ENCODE peak calls at places on chromosomes 12 and 14, in eight cellular contexts. J is OCI-LY7; V is AG04450; D is LoVo; K is SK-MEL-5; A is cardiac muscle cell; W is T-helper 1 cell; L is effector CD4-positive, alpha-beta T cell. P is an unnamed sample.

GRCh38 chr12:121713257-121714155 is 954 bp downstream of the TMEM120B start:
- DNase-seq in J (no peak), V (no peak), D (no peak), K (peak; percentile 30), A (peak; percentile 35), W (no peak), L (no peak), P (no peak)

GRCh38 chr14:41604793-41605534 is 1.7 kb upstream of the LRFN5 start:
- DNase-seq in J (no peak), V (peak; percentile 66), D (no peak), K (peak; percentile 13), A (peak; percentile 93), W (no peak), L (no peak), P (peak; percentile 88)

GRCh38 chr12:19575307-19576243 is 136.3 kb downstream of the AEBP2 start:
- DNase-seq in J (no peak), V (no peak), D (peak; percentile 32), K (peak; percentile 27), A (peak; percentile 74), W (no peak), L (no peak), P (no peak)

GRCh38 chr12:52956987-52957386 is 8.1 kb downstream of the KRT18 start:
- DNase-seq in J (peak; percentile 68), V (no peak), D (no peak), K (no peak), A (no peak), W (no peak), L (no peak), P (peak; percentile 54)

GRCh38 chr12:3123729-3124128 is 46.5 kb downstream of the TSPAN9 start:
- DNase-seq in J (no peak), V (no peak), D (no peak), K (no peak), A (no peak), W (no peak), L (no peak), P (no peak)

GRCh38 chr14:63483315-63483714 is 59.9 kb downstream of the PPP2R5E start:
- DNase-seq in J (no peak), V (no peak), D (no peak), K (no peak), A (no peak), W (no peak), L (no peak), P (no peak)

GRCh38 chr12:104011265-104011664 is 38.7 kb downstream of the GLT8D2 start:
- DNase-seq in J (no peak), V (peak; percentile 74), D (no peak), K (no peak), A (peak; percentile 84), W (no peak), L (no peak), P (no peak)

GRCh38 chr14:99038401-99038800 is 233.6 kb downstream of the BCL11B start:
- DNase-seq in J (no peak), V (no peak), D (no peak), K (no peak), A (peak; percentile 9), W (no peak), L (no peak), P (no peak)

GRCh38 chr12:40208707-40209106 is 16.1 kb upstream of the LRRK2 start:
- DNase-seq in J (peak; percentile 57), V (no peak), D (no peak), K (no peak), A (no peak), W (no peak), L (no peak), P (no peak)

GRCh38 chr12:452667-453210 is 7.0 kb upstream of the B4GALNT3 start:
- DNase-seq in J (peak; percentile 51), V (no peak), D (no peak), K (no peak), A (no peak), W (peak; percentile 42), L (peak; percentile 38), P (no peak)

GRCh38 chr14:70350078-70350477 is 9.4 kb downstream of the COX16 start:
- DNase-seq in J (no peak), V (no peak), D (no peak), K (no peak), A (no peak), W (no peak), L (no peak), P (no peak)

GRCh38 chr14:90756755-90757345 is 59.4 kb downstream of the TTC7B start:
- DNase-seq in J (peak; percentile 14), V (no peak), D (no peak), K (no peak), A (no peak), W (no peak), L (no peak), P (no peak)

GRCh38 chr14:75132374-75133086 is 5.7 kb upstream of the NEK9 start:
- DNase-seq in J (peak; percentile 82), V (no peak), D (peak; percentile 70), K (peak; percentile 89), A (peak; percentile 87), W (peak; percentile 59), L (peak; percentile 55), P (peak; percentile 56)

GRCh38 chr12:25950329-25951115 is 8.0 kb upstream of the RASSF8 start:
- DNase-seq in J (no peak), V (no peak), D (peak; percentile 51), K (no peak), A (no peak), W (no peak), L (no peak), P (peak; percentile 13)

GRCh38 chr14:55399912-55400311 is 11.7 kb downstream of the ATG14 start:
- DNase-seq in J (no peak), V (no peak), D (no peak), K (no peak), A (no peak), W (no peak), L (no peak), P (no peak)

GRCh38 chr14:21308479-21309237 is 28.8 kb downstream of the RPGRIP1 start:
- DNase-seq in J (peak; percentile 94), V (no peak), D (peak; percentile 73), K (peak; percentile 13), A (peak; percentile 93), W (peak; percentile 76), L (peak; percentile 62), P (peak; percentile 89)

P was measured in ecto neural progenitor cell.